ENCODE peak calls at places on chromosomes 7 and 10, in four cellular contexts. One of them, this sample, is unnamed.

GRCh38 chr7:85659364-85659763 is 472.5 kb upstream of the SEMA3D start:
- DNase-seq in kidney tubule cell: no peak
- DNase-seq in NCI-H1105: no peak
- DNase-seq in lower lobe of right lung: no peak
- DNase-seq in this sample: no peak

GRCh38 chr7:36717596-36717995 is 6.7 kb downstream of the AOAH start:
- DNase-seq in kidney tubule cell: no peak
- DNase-seq in NCI-H1105: no peak
- DNase-seq in lower lobe of right lung: no peak
- DNase-seq in this sample: no peak

GRCh38 chr10:49595713-49596492 is 14.2 kb upstream of the SLC18A3 start:
- DNase-seq in kidney tubule cell: peak
- DNase-seq in NCI-H1105: no peak
- DNase-seq in lower lobe of right lung: no peak
- DNase-seq in this sample: no peak

GRCh38 chr10:114933588-114933987 is 4.4 kb upstream of the TRUB1 start:
- DNase-seq in kidney tubule cell: no peak
- DNase-seq in NCI-H1105: no peak
- DNase-seq in lower lobe of right lung: no peak
- DNase-seq in this sample: no peak

GRCh38 chr7:150428671-150429451 is 21.6 kb upstream of the GIMAP8 start:
- DNase-seq in kidney tubule cell: peak
- DNase-seq in NCI-H1105: no peak
- DNase-seq in lower lobe of right lung: no peak
- DNase-seq in this sample: peak

GRCh38 chr7:134710854-134711624 is 64.4 kb downstream of the BPGM start:
- DNase-seq in kidney tubule cell: peak
- DNase-seq in NCI-H1105: no peak
- DNase-seq in lower lobe of right lung: no peak
- DNase-seq in this sample: no peak

GRCh38 chr10:132096863-132097478 is 31.2 kb downstream of the JAKMIP3 start:
- DNase-seq in kidney tubule cell: no peak
- DNase-seq in NCI-H1105: no peak
- DNase-seq in lower lobe of right lung: peak
- DNase-seq in this sample: no peak

GRCh38 chr7:55420535-55420934 is 55.4 kb downstream of the LANCL2 start:
- DNase-seq in kidney tubule cell: peak
- DNase-seq in NCI-H1105: no peak
- DNase-seq in lower lobe of right lung: no peak
- DNase-seq in this sample: no peak

GRCh38 chr10:36725581-36726520 is 399.5 kb upstream of the ANKRD30A start:
- DNase-seq in kidney tubule cell: peak
- DNase-seq in NCI-H1105: peak
- DNase-seq in lower lobe of right lung: no peak
- DNase-seq in this sample: no peak

GRCh38 chr7:130365511-130366441 is 14.5 kb upstream of the CPA1 start:
- DNase-seq in kidney tubule cell: peak
- DNase-seq in NCI-H1105: peak
- DNase-seq in lower lobe of right lung: no peak
- DNase-seq in this sample: no peak

GRCh38 chr7:29565982-29566746 is 2.5 kb downstream of the PRR15 start:
- DNase-seq in kidney tubule cell: peak
- DNase-seq in NCI-H1105: no peak
- DNase-seq in lower lobe of right lung: peak
- DNase-seq in this sample: peak

GRCh38 chr7:108247646-108248045 is 117.5 kb upstream of the LAMB4 start:
- DNase-seq in kidney tubule cell: peak
- DNase-seq in NCI-H1105: no peak
- DNase-seq in lower lobe of right lung: no peak
- DNase-seq in this sample: no peak

GRCh38 chr7:45626441-45627430 is 52.6 kb downstream of the ADCY1 start:
- DNase-seq in kidney tubule cell: no peak
- DNase-seq in NCI-H1105: no peak
- DNase-seq in lower lobe of right lung: no peak
- DNase-seq in this sample: no peak

GRCh38 chr7:18659746-18660145 is 164.2 kb downstream of the HDAC9 start:
- DNase-seq in kidney tubule cell: no peak
- DNase-seq in NCI-H1105: no peak
- DNase-seq in lower lobe of right lung: no peak
- DNase-seq in this sample: no peak

GRCh38 chr7:81618400-81619014 is 151.3 kb downstream of the HGF start:
- DNase-seq in kidney tubule cell: peak
- DNase-seq in NCI-H1105: no peak
- DNase-seq in lower lobe of right lung: no peak
- DNase-seq in this sample: no peak

GRCh38 chr7:28627263-28627653 is 214.9 kb downstream of the CREB5 start:
- DNase-seq in kidney tubule cell: no peak
- DNase-seq in NCI-H1105: no peak
- DNase-seq in lower lobe of right lung: no peak
- DNase-seq in this sample: no peak

GRCh38 chr10:59448616-59449015 is 86.3 kb upstream of the FAM13C start:
- DNase-seq in kidney tubule cell: no peak
- DNase-seq in NCI-H1105: no peak
- DNase-seq in lower lobe of right lung: no peak
- DNase-seq in this sample: no peak

GRCh38 chr7:17434841-17435692 is 136.6 kb downstream of the AHR start:
- DNase-seq in kidney tubule cell: no peak
- DNase-seq in NCI-H1105: no peak
- DNase-seq in lower lobe of right lung: no peak
- DNase-seq in this sample: no peak

GRCh38 chr10:12241810-12242529 is 46.0 kb downstream of the CDC123 start:
- DNase-seq in kidney tubule cell: no peak
- DNase-seq in NCI-H1105: no peak
- DNase-seq in lower lobe of right lung: no peak
- DNase-seq in this sample: no peak

GRCh38 chr10:97095701-97096300 is 90.0 kb downstream of the SLIT1 start:
- DNase-seq in kidney tubule cell: no peak
- DNase-seq in NCI-H1105: no peak
- DNase-seq in lower lobe of right lung: no peak
- DNase-seq in this sample: no peak

GRCh38 chr7:116630357-116630756 is 41.6 kb upstream of the MET start:
- DNase-seq in kidney tubule cell: peak
- DNase-seq in NCI-H1105: no peak
- DNase-seq in lower lobe of right lung: no peak
- DNase-seq in this sample: no peak

GRCh38 chr10:76302936-76303656 is 871.7 kb downstream of the LRMDA start:
- DNase-seq in kidney tubule cell: peak
- DNase-seq in NCI-H1105: no peak
- DNase-seq in lower lobe of right lung: no peak
- DNase-seq in this sample: no peak

GRCh38 chr7:116521046-116521664 is 3.7 kb upstream of the CAV1 start:
- DNase-seq in kidney tubule cell: no peak
- DNase-seq in NCI-H1105: no peak
- DNase-seq in lower lobe of right lung: no peak
- DNase-seq in this sample: no peak

GRCh38 chr10:125962200-125962599 is 65.8 kb downstream of the FANK1 start:
- DNase-seq in kidney tubule cell: no peak
- DNase-seq in NCI-H1105: no peak
- DNase-seq in lower lobe of right lung: no peak
- DNase-seq in this sample: no peak

GRCh38 chr10:15120523-15120922 is 23.4 kb downstream of the RPP38 start:
- DNase-seq in kidney tubule cell: no peak
- DNase-seq in NCI-H1105: no peak
- DNase-seq in lower lobe of right lung: no peak
- DNase-seq in this sample: no peak

GRCh38 chr7:150377116-150377979 is 1.8 kb upstream of the ZNF775 start:
- DNase-seq in kidney tubule cell: peak
- DNase-seq in NCI-H1105: no peak
- DNase-seq in lower lobe of right lung: no peak
- DNase-seq in this sample: no peak